ENCODE peak calls at places on chromosomes 11 and 22, in eight cellular contexts. F, D, Q, K, R, M, S and P are unnamed samples. For H3K27me3, the result is how much of the 10 kb centered on the place peaks cover.

GRCh38 chr22:19447388-19448075 is at the start of gene C22orf39:
- DNase-seq in F (peak), D (peak), Q (peak), K (peak), R (peak), M (peak), S (peak), P (peak)

GRCh38 chr11:48001438-48002021 is 21.2 kb downstream of the PTPRJ start:
- DNase-seq in F (no peak), D (peak), Q (no peak), K (peak), R (no peak), M (no peak), S (peak), P (no peak)

GRCh38 chr11:62573006-62573591 is 592 bp downstream of the EEF1G start:
- DNase-seq in F (no peak), D (peak), Q (no peak), K (no peak), R (no peak), M (no peak), S (no peak), P (peak)

GRCh38 chr11:67195971-67196418 is 70.3 kb upstream of the GRK2 start:
- DNase-seq in F (no peak), D (peak), Q (no peak), K (peak), R (no peak), M (peak), S (no peak), P (no peak)

GRCh38 chr22:17501679-17502285 is 61.5 kb upstream of the SLC25A18 start:
- DNase-seq in F (no peak), D (peak), Q (peak), K (peak), R (peak), M (peak), S (no peak), P (peak)

GRCh38 chr11:23679041-23679440 is 817.8 kb upstream of the LUZP2 start:
- DNase-seq in F (no peak), D (no peak), Q (no peak), K (no peak), R (no peak), M (no peak), S (peak), P (no peak)

GRCh38 chr11:118002010-118002540 is 15.9 kb downstream of the IL10RA start:
- DNase-seq in F (no peak), D (no peak), Q (no peak), K (no peak), R (no peak), M (no peak), S (peak), P (no peak)

GRCh38 chr11:67407700-67408163 is 3.8 kb downstream of the TBC1D10C start:
- DNase-seq in F (no peak), D (no peak), Q (no peak), K (no peak), R (no peak), M (no peak), S (no peak), P (no peak)

GRCh38 chr11:41985799-41986198 is 526.3 kb upstream of the LRRC4C start:
- DNase-seq in F (no peak), D (no peak), Q (no peak), K (no peak), R (no peak), M (no peak), S (no peak), P (no peak)

GRCh38 chr11:110912437-110912836 is 200.2 kb upstream of the ARHGAP20 start:
- DNase-seq in F (no peak), D (no peak), Q (no peak), K (no peak), R (no peak), M (no peak), S (no peak), P (no peak)

GRCh38 chr11:2777396-2777795 is 77.6 kb upstream of the KCNQ1OT1 start:
- DNase-seq in F (no peak), D (peak), Q (peak), K (no peak), R (no peak), M (peak), S (no peak), P (no peak)

GRCh38 chr11:19677380-19678080 is 35.1 kb upstream of the NAV2 start:
- DNase-seq in F (no peak), D (no peak), Q (no peak), K (peak), R (no peak), M (no peak), S (no peak), P (no peak)

GRCh38 chr11:16770016-16770415 is 31.6 kb downstream of the C11orf58 start:
- DNase-seq in F (no peak), D (no peak), Q (no peak), K (no peak), R (no peak), M (no peak), S (no peak), P (no peak)

GRCh38 chr11:67277231-67277961 is 11.1 kb downstream of the GRK2 start:
- DNase-seq in F (peak), D (peak), Q (peak), K (peak), R (no peak), M (peak), S (peak), P (peak)

GRCh38 chr22:36280379-36280778 is 27.4 kb downstream of the APOL1 start:
- DNase-seq in F (no peak), D (no peak), Q (no peak), K (no peak), R (no peak), M (peak), S (no peak), P (no peak)

GRCh38 chr22:20618488-20618887 is 111.1 kb downstream of the MED15 start:
- DNase-seq in F (no peak), D (no peak), Q (no peak), K (no peak), R (no peak), M (no peak), S (no peak), P (no peak)

GRCh38 chr11:106288988-106289387 is 211.5 kb downstream of the AASDHPPT start:
- DNase-seq in F (no peak), D (no peak), Q (no peak), K (no peak), R (no peak), M (no peak), S (no peak), P (no peak)

GRCh38 chr11:69300124-69301032 is 6.4 kb downstream of the MYEOV start:
- DNase-seq in F (no peak), D (peak), Q (no peak), K (no peak), R (no peak), M (no peak), S (no peak), P (no peak)

GRCh38 chr11:45894555-45895247 is 9.2 kb downstream of the MAPK8IP1 start:
- DNase-seq in F (peak), D (no peak), Q (no peak), K (no peak), R (no peak), M (no peak), S (no peak), P (no peak)

GRCh38 chr11:109221190-109221589 is 200.8 kb upstream of the C11orf87 start:
- DNase-seq in F (no peak), D (no peak), Q (no peak), K (no peak), R (no peak), M (no peak), S (no peak), P (no peak)
- H3K27me3 ChIP-seq in F (under half), D (under half), Q (under half), K (under half), R (under half), M (under half), S (under half), P (under half)

GRCh38 chr11:36578458-36578857 is 10.7 kb downstream of the RAG1 start:
- DNase-seq in F (no peak), D (no peak), Q (no peak), K (no peak), R (no peak), M (no peak), S (no peak), P (no peak)
- H3K27ac ChIP-seq in F (no peak), D (no peak), Q (no peak), K (no peak), R (peak), M (no peak), S (no peak), P (no peak)

DNA sequence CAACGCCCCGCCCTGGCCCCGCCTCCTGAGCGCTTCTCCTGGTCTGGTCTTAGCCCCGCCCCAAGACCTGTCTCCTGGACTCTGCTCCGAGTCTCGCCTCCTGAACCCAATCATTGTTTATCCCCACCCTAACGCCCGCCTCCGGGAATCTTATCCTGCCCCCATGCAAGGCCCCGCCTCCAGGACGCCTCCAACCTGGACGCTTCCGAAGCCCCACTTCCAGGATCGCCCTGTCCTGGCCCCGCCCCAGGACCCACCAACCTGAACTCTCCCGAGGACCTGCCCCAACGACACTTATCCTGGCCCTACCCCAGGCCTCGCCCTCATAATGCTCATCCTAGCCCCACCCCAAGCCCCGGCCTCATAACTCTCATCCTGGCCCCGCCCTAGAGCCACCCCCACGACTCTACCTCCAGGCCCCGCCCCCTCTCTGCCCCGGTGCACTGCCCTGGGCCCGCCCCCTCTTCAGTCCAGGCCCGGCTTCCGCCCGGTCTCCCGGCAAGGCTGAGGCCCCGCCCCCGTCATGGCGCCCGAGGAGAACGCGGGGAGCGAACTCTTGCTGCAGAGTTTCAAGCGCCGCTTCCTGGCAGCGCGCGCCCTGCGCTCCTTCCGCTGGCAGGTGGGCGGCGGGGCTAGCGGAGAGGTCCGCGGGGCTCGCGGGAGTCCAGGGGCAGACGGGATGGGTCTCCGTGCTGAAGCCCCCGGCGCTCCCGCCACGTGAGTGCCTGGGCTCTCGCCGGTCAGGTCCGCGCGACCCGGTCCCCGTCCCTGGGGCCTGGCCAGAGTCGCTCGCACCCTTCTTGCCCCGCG is 45.8 kb upstream of the DEFB108B start:
- DNase-seq in F (peak), D (peak), Q (peak), K (peak), R (peak), M (peak), S (peak), P (peak)
- H3K4me3 ChIP-seq in F (peak), D (peak), Q (peak), K (peak), R (peak), M (peak), S (peak), P (no peak)

DNA sequence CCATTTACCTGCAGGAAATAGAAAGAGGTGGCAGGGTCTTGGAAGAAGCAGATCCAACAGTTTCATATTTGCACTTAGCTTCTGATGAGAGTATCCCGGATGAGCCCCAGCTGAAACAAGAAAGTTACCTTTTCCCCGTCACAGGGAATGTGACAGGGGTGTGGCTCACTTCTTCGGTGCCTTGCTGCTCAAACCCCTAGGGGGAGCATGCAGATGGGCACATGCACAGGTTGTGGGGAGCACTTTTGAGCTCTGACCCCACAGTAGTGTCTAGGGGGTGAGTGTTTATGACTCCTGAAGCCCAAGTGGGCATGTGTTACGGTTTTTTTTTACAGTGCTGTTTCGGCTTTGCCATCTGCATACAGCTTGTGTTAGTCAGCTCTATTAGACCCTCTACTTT is 1221.0 kb downstream of the JRKL start:
- DNase-seq in F (no peak), D (no peak), Q (no peak), K (no peak), R (no peak), M (no peak), S (no peak), P (no peak)
- H3K27me3 ChIP-seq in F (under half), D (under half), Q (under half), K (under half), R (under half), M (under half), S (under half), P (under half)

GRCh38 chr22:22895776-22896445 is 8.3 kb downstream of the IGLL5 start:
- DNase-seq in F (no peak), D (no peak), Q (no peak), K (no peak), R (no peak), M (no peak), S (peak), P (no peak)

GRCh38 chr22:22894740-22895731 is 7.4 kb downstream of the IGLL5 start:
- DNase-seq in F (no peak), D (no peak), Q (no peak), K (no peak), R (no peak), M (no peak), S (peak), P (no peak)

GRCh38 chr22:22897947-22898346 is 10.3 kb downstream of the IGLL5 start:
- DNase-seq in F (no peak), D (no peak), Q (no peak), K (no peak), R (no peak), M (no peak), S (no peak), P (no peak)

GRCh38 chr22:22896601-22897000 is 9.0 kb downstream of the IGLL5 start:
- DNase-seq in F (no peak), D (no peak), Q (no peak), K (no peak), R (no peak), M (no peak), S (no peak), P (no peak)

DNA sequence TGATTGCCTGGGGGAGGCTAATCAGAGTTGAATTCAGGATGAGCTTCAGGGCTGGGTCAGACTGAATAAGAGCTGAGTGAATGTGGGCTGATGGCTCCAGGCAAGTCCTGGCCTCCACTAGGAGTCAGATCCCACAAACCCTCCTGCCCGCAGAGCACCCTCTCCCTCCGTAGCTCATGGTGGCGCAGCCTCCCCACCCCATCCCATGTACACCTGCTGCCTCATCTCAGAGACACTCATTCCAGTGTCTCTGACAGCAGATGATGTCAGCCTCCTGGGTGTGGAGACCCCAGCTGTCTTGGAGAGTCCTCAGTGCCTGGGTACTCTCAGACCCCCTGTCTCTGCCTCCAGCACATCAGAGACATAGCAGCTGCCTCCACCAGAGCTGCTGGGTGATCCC is 9.4 kb downstream of the IGLL5 start:
- DNase-seq in F (no peak), D (no peak), Q (no peak), K (no peak), R (no peak), M (no peak), S (peak), P (no peak)
- H3K27ac ChIP-seq in F (no peak), D (no peak), Q (no peak), K (no peak), R (no peak), M (no peak), S (no peak), P (no peak)

GRCh38 chr22:39293766-39294368 is 25.6 kb downstream of the RPL3 start:
- DNase-seq in F (no peak), D (no peak), Q (no peak), K (no peak), R (no peak), M (no peak), S (no peak), P (no peak)
- H3K4me3 ChIP-seq in F (no peak), D (no peak), Q (no peak), K (no peak), R (no peak), M (no peak), S (no peak), P (no peak)

DNA sequence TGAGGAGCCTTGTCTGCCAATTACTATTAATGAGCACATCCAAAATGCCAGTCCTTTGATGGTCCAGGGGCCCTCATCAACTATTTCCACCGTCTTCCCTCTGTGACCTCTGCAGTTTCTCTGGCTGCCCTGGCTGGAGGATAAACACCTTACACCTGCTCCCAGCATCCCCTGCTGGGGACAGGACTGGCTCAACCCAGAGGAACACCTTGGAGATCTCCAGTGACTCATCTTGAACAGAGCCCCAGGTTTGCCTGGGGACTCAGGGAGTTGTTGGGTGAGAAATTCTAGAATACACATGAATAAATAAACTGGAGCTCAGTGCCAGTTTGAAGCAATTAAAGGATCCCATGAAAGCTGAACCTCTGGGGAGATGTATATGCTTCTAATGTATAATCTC is 24.0 kb upstream of the ELF5 start:
- DNase-seq in F (no peak), D (no peak), Q (no peak), K (no peak), R (no peak), M (no peak), S (no peak), P (no peak)
- H3K27me3 ChIP-seq in F (under half), D (half or more), Q (under half), K (under half), R (under half), M (under half), S (under half), P (under half)

GRCh38 chr11:64878223-64878493 is 263 bp downstream of the EHD1 start:
- DNase-seq in F (no peak), D (no peak), Q (no peak), K (no peak), R (no peak), M (no peak), S (no peak), P (no peak)

GRCh38 chr11:64878494-64879225 is at the start of gene EHD1:
- DNase-seq in F (peak), D (peak), Q (peak), K (peak), R (peak), M (peak), S (peak), P (peak)

GRCh38 chr11:64876835-64877341 is 1.5 kb downstream of the EHD1 start:
- DNase-seq in F (no peak), D (peak), Q (peak), K (no peak), R (no peak), M (no peak), S (peak), P (peak)

GRCh38 chr11:64876226-64876750 is 2.1 kb downstream of the EHD1 start:
- DNase-seq in F (no peak), D (peak), Q (no peak), K (no peak), R (no peak), M (no peak), S (peak), P (no peak)

GRCh38 chr11:64877390-64878222 is 815 bp downstream of the EHD1 start:
- DNase-seq in F (peak), D (peak), Q (no peak), K (no peak), R (no peak), M (no peak), S (peak), P (peak)
- H3K27ac ChIP-seq in F (peak), D (peak), Q (peak), K (peak), R (peak), M (peak), S (peak), P (peak)

DNA sequence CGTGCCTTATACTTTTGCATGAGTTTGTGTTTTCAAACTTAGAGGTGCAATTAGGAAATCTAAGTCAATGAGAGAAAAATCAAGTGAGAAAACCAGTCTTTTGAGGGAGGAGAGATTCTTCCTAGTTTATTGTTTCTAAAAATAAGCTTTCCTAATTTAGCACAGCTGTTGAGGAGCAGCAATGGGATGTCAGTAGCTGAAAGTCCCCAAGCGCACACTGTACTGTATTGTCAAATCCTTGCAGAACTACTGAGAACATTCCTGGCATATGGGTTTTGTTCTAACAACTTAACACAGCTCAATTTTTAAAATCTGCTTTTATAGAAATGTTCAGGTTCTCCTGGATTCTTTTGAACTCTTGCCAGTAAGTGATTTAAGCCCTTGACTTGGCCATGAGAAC is 218.5 kb downstream of the FAT3 start:
- DNase-seq in F (no peak), D (no peak), Q (no peak), K (peak), R (no peak), M (no peak), S (no peak), P (no peak)
- H3K4me3 ChIP-seq in F (no peak), D (no peak), Q (no peak), K (no peak), R (no peak), M (no peak), S (no peak), P (no peak)